ENCODE peak calls at places on chromosomes 5 and 9, in six cellular contexts. G, V, U, T, I and N are unnamed samples.

GRCh38 chr9:76415731-76416130 is 21.5 kb upstream of the RFK start:
- DNase-seq in I (peak; percentile 39), G (no peak), V (no peak), U (no peak), T (no peak), N (no peak)

GRCh38 chr5:11985993-11986392 is 81.7 kb upstream of the CTNND2 start:
- DNase-seq in U (no peak), T (no peak), I (no peak), G (no peak), V (no peak), N (no peak)

GRCh38 chr5:133245191-133246052 is 193.6 kb downstream of the HSPA4 start:
- DNase-seq in T (no peak), V (no peak), I (peak; percentile 77), G (no peak), U (no peak), N (no peak)

GRCh38 chr5:108743344-108743743 is 4.4 kb upstream of the FER start:
- DNase-seq in G (no peak), U (peak; percentile 34), I (no peak), V (no peak), T (no peak), N (no peak)

GRCh38 chr5:39523821-39524220 is 99.0 kb upstream of the DAB2 start:
- DNase-seq in G (no peak), V (no peak), I (no peak), U (no peak), T (no peak), N (no peak)

GRCh38 chr5:83184534-83184933 is 107.2 kb downstream of the XRCC4 start:
- DNase-seq in G (no peak), U (no peak), V (no peak), I (no peak), T (no peak), N (no peak)

GRCh38 chr5:180173198-180173544 is 35.8 kb downstream of the RASGEF1C start:
- DNase-seq in I (no peak), V (no peak), G (no peak), U (no peak), T (no peak), N (no peak)

GRCh38 chr9:92887880-92888338 is 10.1 kb upstream of the ZNF484 start:
- DNase-seq in V (no peak), I (no peak), G (peak; percentile 2), U (no peak), T (no peak), N (no peak)

GRCh38 chr5:35876454-35876853 is 19.8 kb downstream of the IL7R start:
- DNase-seq in T (no peak), V (no peak), U (no peak), I (no peak), G (no peak), N (no peak)

GRCh38 chr9:37030591-37030939 is 3.5 kb downstream of the PAX5 start:
- DNase-seq in G (no peak), V (no peak), T (no peak), I (no peak), U (peak; percentile 48), N (no peak)

GRCh38 chr9:136593581-136593980 is 47.7 kb upstream of the NOTCH1 start:
- DNase-seq in I (no peak), U (no peak), G (no peak), V (no peak), T (no peak), N (no peak)

GRCh38 chr5:126799780-126800179 is 22.8 kb downstream of the LMNB1 start:
- DNase-seq in V (no peak), U (no peak), I (no peak), G (no peak), T (no peak), N (no peak)

GRCh38 chr9:90642570-90643539 is at the start of gene DIRAS2:
- DNase-seq in G (peak; percentile 86), I (peak; percentile 78), T (peak; percentile 78), V (peak; percentile 79), U (peak; percentile 84), N (no peak)

GRCh38 chr5:40484495-40484894 is 195.2 kb upstream of the PTGER4 start:
- DNase-seq in U (no peak), T (no peak), V (no peak), I (no peak), G (no peak), N (no peak)

GRCh38 chr9:99253772-99254431 is 31.8 kb downstream of the SEC61B start:
- DNase-seq in V (no peak), U (peak; percentile 19), I (no peak), G (no peak), T (no peak), N (peak; percentile 73)

GRCh38 chr9:134620751-134621557 is 20.6 kb upstream of the COL5A1 start:
- DNase-seq in V (peak; percentile 35), G (peak; percentile 55), T (peak; percentile 5), I (no peak), U (no peak), N (peak; percentile 7)

GRCh38 chr5:171945476-171945875 is 61.0 kb downstream of the FBXW11 start:
- DNase-seq in U (no peak), G (no peak), T (no peak), V (no peak), I (no peak), N (no peak)

GRCh38 chr5:74130141-74130897 is 504.3 kb downstream of the ARHGEF28 start:
- DNase-seq in V (no peak), I (no peak), U (no peak), T (no peak), G (no peak), N (no peak)

GRCh38 chr5:59923465-59923864 is 29.9 kb upstream of the PDE4D start:
- DNase-seq in G (peak; percentile 2), T (peak; percentile 23), I (peak; percentile 9), U (peak; percentile 48), V (no peak), N (no peak)

GRCh38 chr9:132447346-132447745 is 37.3 kb downstream of the CFAP77 start:
- DNase-seq in T (peak; percentile 73), I (no peak), G (peak; percentile 31), U (peak; percentile 85), V (no peak), N (no peak)

GRCh38 chr5:148934895-148935400 is 108.5 kb downstream of the ADRB2 start:
- DNase-seq in U (no peak), T (no peak), I (no peak), V (no peak), G (no peak), N (no peak)

GRCh38 chr5:126119894-126120442 is 303.2 kb upstream of the GRAMD2B start:
- DNase-seq in I (no peak), V (no peak), G (no peak), U (no peak), T (no peak), N (no peak)

DNA sequence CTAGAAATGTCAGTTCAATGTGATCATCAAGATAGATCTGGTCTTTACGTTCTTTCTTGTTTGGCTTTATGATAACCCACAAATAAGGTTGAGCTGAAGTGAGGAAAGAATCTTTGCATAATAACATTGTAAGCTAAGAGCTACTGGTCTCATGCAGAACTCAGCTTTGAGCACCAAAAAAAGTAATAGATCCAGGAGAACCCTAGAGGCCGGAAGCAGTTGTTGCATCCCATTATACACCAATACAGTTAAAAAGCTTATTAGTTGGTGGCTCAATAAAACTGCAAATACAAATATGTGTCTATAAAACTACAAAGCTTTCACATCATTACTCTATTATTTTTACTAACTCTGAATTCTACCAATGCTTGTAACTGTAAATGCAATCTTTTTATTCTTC is 85.5 kb upstream of the NUDT12 start:
- DNase-seq in I (no peak), T (no peak), U (no peak), G (no peak), V (no peak), N (no peak)
- TF ChIP-seq CTCF in I (no peak), T (no peak), U (peak; percentile 54), G (no peak), V (no peak), N (no peak)

GRCh38 chr9:19754921-19755320 is 33.9 kb downstream of the SLC24A2 start:
- DNase-seq in T (no peak), G (no peak), V (no peak), U (no peak), I (no peak), N (no peak)
- TF ChIP-seq CTCF in T (no peak), G (no peak), V (no peak), U (no peak), I (no peak), N (no peak)

DNA sequence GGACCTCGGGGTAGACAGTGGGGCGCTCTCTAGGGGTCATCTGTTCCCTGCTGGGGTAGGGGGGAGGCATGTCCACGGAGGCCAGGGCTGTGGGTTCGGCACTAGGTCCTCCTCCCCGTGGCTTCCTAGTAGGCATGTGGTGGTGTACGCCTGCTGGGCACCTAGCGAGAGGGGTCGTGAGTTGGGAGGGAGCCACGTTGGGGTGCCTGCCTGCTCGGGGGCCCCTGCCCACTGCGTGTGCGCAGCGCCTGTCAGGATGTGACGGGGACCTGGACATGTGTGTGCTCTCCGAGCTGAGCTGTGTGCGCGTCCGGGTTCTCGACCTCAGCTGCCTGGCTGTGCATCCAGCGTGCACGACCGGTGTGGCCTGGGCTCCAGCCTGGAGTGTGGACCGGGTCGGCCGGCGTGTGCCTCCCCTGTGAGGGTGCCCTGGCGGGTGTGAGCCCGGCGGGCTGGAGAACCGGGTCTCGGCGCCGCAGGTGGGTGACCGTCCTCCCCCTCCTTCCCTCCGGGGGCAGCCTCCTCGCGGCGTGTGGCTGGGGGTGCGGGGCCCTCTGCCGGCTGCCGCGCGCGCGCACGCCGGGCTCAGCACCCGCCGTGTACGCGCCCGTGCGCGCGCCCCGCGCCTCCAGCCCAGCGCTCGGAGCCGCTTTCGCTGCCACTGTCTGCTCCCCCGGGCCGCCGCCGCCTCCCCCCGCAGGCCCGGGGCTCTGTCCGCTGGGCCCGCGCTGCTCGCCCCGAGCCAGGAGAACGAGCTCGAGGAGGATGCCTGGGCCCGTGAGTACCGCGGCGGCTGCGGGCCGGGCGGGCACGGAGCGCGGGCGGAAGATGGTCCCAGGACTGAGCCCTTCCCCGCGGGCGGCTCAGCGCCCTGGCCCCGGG is at the start of gene PRR7:
- DNase-seq in V (no peak), T (peak; percentile 60), U (peak; percentile 73), I (peak; percentile 88), G (peak; percentile 78), N (peak; percentile 77)
- TF ChIP-seq CTCF in V (peak; percentile 26), T (no peak), U (no peak), I (no peak), G (peak; percentile 2), N (no peak)

GRCh38 chr5:68444833-68445232 is 229.3 kb downstream of the PIK3R1 start:
- DNase-seq in T (no peak), G (no peak), I (peak; percentile 32), U (no peak), V (no peak), N (no peak)

GRCh38 chr5:68443091-68443490 is 227.5 kb downstream of the PIK3R1 start:
- DNase-seq in I (no peak), G (no peak), T (no peak), V (no peak), U (no peak), N (no peak)

GRCh38 chr5:68445257-68446069 is 229.9 kb downstream of the PIK3R1 start:
- DNase-seq in I (no peak), G (no peak), U (no peak), V (no peak), T (no peak), N (no peak)

GRCh38 chr5:68446070-68446357 is 230.5 kb downstream of the PIK3R1 start:
- DNase-seq in V (no peak), G (no peak), U (no peak), I (no peak), T (no peak), N (no peak)

DNA sequence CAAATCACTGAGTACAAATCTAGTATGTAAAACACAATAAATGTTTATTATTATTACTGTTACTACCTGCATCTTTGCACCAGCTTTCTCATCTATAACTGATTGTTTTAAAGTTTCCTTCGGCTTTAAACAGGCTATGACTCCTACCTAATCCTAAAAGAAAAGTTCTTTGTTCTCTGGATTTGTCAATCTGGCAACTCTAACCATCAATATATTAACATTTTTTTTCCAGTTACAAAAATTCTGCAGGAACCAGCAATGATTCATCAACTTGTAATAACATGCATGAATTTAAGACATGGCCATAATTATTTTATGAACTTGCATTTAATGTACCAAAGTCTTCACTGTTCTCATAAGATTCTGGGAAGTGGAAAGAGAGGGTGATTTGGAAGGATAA is 228.5 kb downstream of the PIK3R1 start:
- DNase-seq in G (no peak), T (no peak), V (no peak), I (no peak), U (no peak), N (no peak)
- TF ChIP-seq CTCF in G (no peak), T (no peak), V (no peak), I (no peak), U (no peak), N (no peak)